ENCODE peak calls at places on chromosomes 1 and 21, in eight cellular contexts. E is A549, N is tibial nerve, P is esophagus squamous epithelium, F is HCT116, W is prostate gland, K is IMR-90, H is uterus. D is an unnamed sample.

GRCh38 chr1:174788981-174789380 is 210.8 kb upstream of the CACYBP start:
- DNase-seq in N (no peak), H (no peak), P (no peak), E (no peak), K (peak; percentile 87), F (no peak), W (no peak), D (no peak)

GRCh38 chr1:35650416-35650815 is 9.1 kb upstream of the PSMB2 start:
- DNase-seq in N (no peak), E (no peak), H (no peak), W (no peak), K (no peak), F (no peak), P (no peak), D (no peak)

GRCh38 chr1:53562256-53562982 is 103.2 kb downstream of the DMRTB1 start:
- DNase-seq in P (no peak), K (peak; percentile 30), N (no peak), F (no peak), W (no peak), E (no peak), H (peak; percentile 4), D (peak; percentile 48)

GRCh38 chr1:228809621-228810313 is 74.5 kb downstream of the RHOU start:
- DNase-seq in N (no peak), F (no peak), P (no peak), K (no peak), W (no peak), E (peak; percentile 32), H (no peak), D (no peak)

GRCh38 chr1:55457874-55458273 is 242.7 kb upstream of the USP24 start:
- DNase-seq in N (no peak), E (no peak), F (no peak), W (no peak), P (no peak), K (no peak), H (no peak), D (no peak)

GRCh38 chr1:187838335-187839293 is 1009.9 kb downstream of the PLA2G4A start:
- DNase-seq in F (no peak), H (no peak), E (no peak), N (no peak), W (no peak), P (no peak), K (no peak), D (no peak)

GRCh38 chr1:22886211-22886610 is 86.5 kb downstream of the LACTBL1 start:
- DNase-seq in W (no peak), K (peak; percentile 74), P (no peak), F (no peak), E (no peak), N (no peak), H (no peak), D (no peak)

GRCh38 chr21:20220586-20220985 is 777.6 kb upstream of the NCAM2 start:
- DNase-seq in F (no peak), N (no peak), P (no peak), H (no peak), K (no peak), W (no peak), E (no peak), D (no peak)

GRCh38 chr1:81551942-81552341 is 248.8 kb upstream of the ADGRL2 start:
- DNase-seq in N (no peak), E (no peak), K (no peak), P (no peak), W (no peak), H (no peak), F (no peak), D (no peak)

GRCh38 chr1:40818264-40818961 is 34.8 kb downstream of the KCNQ4 start:
- DNase-seq in P (peak; percentile 36), K (no peak), E (no peak), W (peak; percentile 31), N (peak; percentile 24), F (no peak), H (peak; percentile 36), D (peak; percentile 92)

GRCh38 chr1:198556969-198557368 is 16.5 kb upstream of the ATP6V1G3 start:
- DNase-seq in N (no peak), E (no peak), F (no peak), H (no peak), P (peak; percentile 1), W (no peak), K (no peak), D (peak; percentile 51)

GRCh38 chr1:223810586-223810985 is 35.2 kb downstream of the TP53BP2 start:
- DNase-seq in K (no peak), H (no peak), N (no peak), W (no peak), F (no peak), P (no peak), E (no peak), D (no peak)

GRCh38 chr1:63148825-63149645 is 173.3 kb upstream of the FOXD3 start:
- DNase-seq in K (peak; percentile 31), P (no peak), F (peak; percentile 40), W (no peak), E (peak; percentile 20), N (no peak), H (no peak), D (no peak)

GRCh38 chr1:240435996-240436566 is 175.9 kb downstream of the GREM2 start:
- DNase-seq in W (no peak), E (no peak), K (peak; percentile 39), P (no peak), N (no peak), H (no peak), F (no peak), D (no peak)

GRCh38 chr21:26060335-26061115 is 110.0 kb downstream of the APP start:
- DNase-seq in K (no peak), N (no peak), H (peak; percentile 22), F (no peak), E (no peak), P (no peak), W (no peak), D (no peak)

GRCh38 chr1:36710901-36711300 is 228.2 kb upstream of the CSF3R start:
- DNase-seq in P (no peak), E (no peak), H (no peak), K (no peak), F (no peak), W (no peak), N (no peak), D (no peak)

GRCh38 chr1:24850353-24850905 is 79.6 kb downstream of the RUNX3 start:
- DNase-seq in F (no peak), H (no peak), W (no peak), N (no peak), P (no peak), K (peak; percentile 55), E (no peak), D (no peak)

GRCh38 chr1:186375929-186376330 is 292 bp downstream of the ODR4 start:
- DNase-seq in E (no peak), K (no peak), F (no peak), W (no peak), H (no peak), P (no peak), N (no peak), D (no peak)

GRCh38 chr1:230375795-230376194 is 50.3 kb downstream of the PGBD5 start:
- DNase-seq in E (no peak), H (no peak), K (no peak), N (no peak), F (no peak), P (no peak), W (no peak), D (no peak)

GRCh38 chr1:36306210-36306901 is at the start of gene SH3D21:
- DNase-seq in N (peak; percentile 33), K (no peak), P (no peak), E (peak; percentile 67), F (no peak), H (peak; percentile 48), W (peak; percentile 71), D (peak; percentile 92)

GRCh38 chr21:39105341-39105765 is 77.9 kb downstream of the PSMG1 start:
- DNase-seq in F (no peak), E (no peak), P (no peak), N (no peak), W (peak; percentile 36), K (peak; percentile 26), H (no peak), D (peak; percentile 61)

GRCh38 chr1:12001249-12001917 is 17.9 kb upstream of the MIIP start:
- DNase-seq in H (no peak), F (peak; percentile 77), N (no peak), K (peak; percentile 56), P (no peak), W (no peak), E (peak; percentile 52), D (no peak)

GRCh38 chr1:108817016-108817415 is 39.9 kb downstream of the AKNAD1 start:
- DNase-seq in H (no peak), W (no peak), F (no peak), K (peak; percentile 74), P (no peak), N (peak; percentile 69), E (no peak), D (peak; percentile 88)

GRCh38 chr1:22689505-22689904 is 21.1 kb upstream of the EPHB2 start:
- DNase-seq in E (peak; percentile 49), P (no peak), H (peak; percentile 22), K (peak; percentile 96), W (no peak), N (no peak), F (peak; percentile 74), D (no peak)

GRCh38 chr1:43981135-43981491 is 2.1 kb downstream of the B4GALT2 start:
- DNase-seq in F (no peak), H (peak; percentile 13), K (no peak), E (no peak), N (no peak), W (no peak), P (no peak), D (no peak)
- TF ChIP-seq POLR2A in F (no peak), H (no peak), K (no peak), E (no peak), N (no peak), W (no peak), P (no peak), D (no peak)

GRCh38 chr1:15803380-15803779 is 4.1 kb downstream of the UQCRHL start:
- DNase-seq in W (no peak), F (peak; percentile 58), E (peak; percentile 43), N (no peak), H (no peak), K (peak; percentile 38), P (no peak), D (no peak)
- TF ChIP-seq CTCF in W (peak; percentile 20), F (no peak), E (peak; percentile 28), N (peak; percentile 8), H (no peak), K (peak; percentile 35), P (peak; percentile 43), D (no peak)

GRCh38 chr1:91633438-91633837 is 132.8 kb downstream of the CDC7 start:
- DNase-seq in W (no peak), K (no peak), F (no peak), E (no peak), H (no peak), N (no peak), P (no peak), D (no peak)
- H3K4me3 ChIP-seq in W (no peak overlapping the region), K (no peak overlapping the region), F (no peak overlapping the region), E (no peak overlapping the region), H (no peak overlapping the region), N (no peak overlapping the region), P (no peak overlapping the region), D (no peak overlapping the region)

DNA sequence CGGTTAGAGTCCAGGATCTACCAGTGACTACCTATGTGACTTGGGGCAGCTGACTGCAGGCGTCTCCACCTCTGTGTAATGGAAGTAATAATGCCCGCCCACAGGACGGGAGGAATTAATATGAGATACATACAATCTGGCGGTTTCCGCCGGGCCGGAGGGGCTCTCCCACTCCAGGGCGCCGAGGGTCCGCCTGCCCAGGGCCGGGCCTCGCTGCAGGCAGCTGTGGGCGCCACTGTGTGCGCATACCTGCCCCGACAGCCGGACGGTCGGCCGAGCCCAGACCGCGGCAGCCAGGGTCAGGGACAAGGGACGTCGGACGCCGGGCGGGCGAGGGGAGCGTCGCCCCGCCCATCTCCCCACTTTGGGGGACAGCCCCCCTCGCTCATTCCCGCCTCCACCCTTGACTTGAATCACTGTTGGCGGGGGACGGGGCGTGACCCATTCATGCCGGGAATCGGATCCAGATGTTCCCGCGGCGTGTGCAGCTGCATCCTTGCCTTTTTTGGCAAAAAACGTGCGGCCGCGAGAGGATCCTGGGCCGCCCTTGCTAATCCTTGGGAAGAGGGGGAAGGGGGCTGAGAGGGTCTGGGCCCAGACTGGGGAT is 6.1 kb upstream of the SF3A3 start:
- DNase-seq in E (no peak), K (peak; percentile 89), W (no peak), N (peak; percentile 73), F (no peak), P (peak; percentile 32), H (peak; percentile 95), D (no peak)
- TF ChIP-seq POLR2A in E (no peak), K (no peak), W (no peak), N (no peak), F (no peak), P (peak; percentile 50), H (peak; percentile 34), D (no peak)